ENCODE peak calls at places on chromosomes 12 and 14, in nine cellular contexts. L is A549, V is upper lobe of left lung, U is stomach, E is K562, W is heart left ventricle, Q is right lobe of liver, T is body of pancreas, Y is uterus. S is an unnamed sample.

GRCh38 chr14:71231521-71232393 is 324.5 kb downstream of the PCNX1 start:
- DNase-seq in L (no peak), V (peak; percentile 50), U (no peak), E (peak; percentile 58), W (no peak), Q (no peak), T (no peak), Y (no peak), S (no peak)

GRCh38 chr12:55974308-55974724 is 438 bp downstream of the RAB5B start:
- DNase-seq in L (peak; percentile 60), V (no peak), U (peak; percentile 54), E (peak; percentile 67), W (peak; percentile 65), Q (no peak), T (peak; percentile 74), Y (no peak), S (peak; percentile 66)

GRCh38 chr12:2904260-2904659 is 13.6 kb downstream of the TULP3 start:
- DNase-seq in L (no peak), V (no peak), U (no peak), E (no peak), W (no peak), Q (no peak), T (no peak), Y (no peak), S (no peak)

GRCh38 chr12:89999699-90000505 is 291.3 kb upstream of the ATP2B1 start:
- DNase-seq in L (no peak), V (no peak), U (no peak), E (no peak), W (no peak), Q (no peak), T (no peak), Y (no peak), S (no peak)

GRCh38 chr12:24476310-24476709 is 472.6 kb downstream of the BCAT1 start:
- DNase-seq in L (no peak), V (no peak), U (no peak), E (no peak), W (no peak), Q (no peak), T (no peak), Y (no peak), S (no peak)

GRCh38 chr14:68349900-68350323 is 443.0 kb downstream of the ZFP36L1 start:
- DNase-seq in L (no peak), V (no peak), U (peak; percentile 39), E (no peak), W (no peak), Q (no peak), T (peak; percentile 14), Y (no peak), S (no peak)

GRCh38 chr12:126676426-126676825 is 1590.5 kb upstream of the TMEM132C start:
- DNase-seq in L (no peak), V (no peak), U (no peak), E (no peak), W (no peak), Q (no peak), T (no peak), Y (no peak), S (no peak)

GRCh38 chr14:94237046-94237445 is 56.0 kb downstream of the SERPINA10 start:
- DNase-seq in L (no peak), V (no peak), U (no peak), E (no peak), W (no peak), Q (no peak), T (no peak), Y (no peak), S (no peak)

GRCh38 chr12:54475542-54475941 is 2.1 kb upstream of the GTSF1 start:
- DNase-seq in L (no peak), V (no peak), U (no peak), E (no peak), W (no peak), Q (no peak), T (no peak), Y (no peak), S (no peak)

GRCh38 chr14:99131632-99132271 is 140.2 kb downstream of the BCL11B start:
- DNase-seq in L (no peak), V (no peak), U (peak; percentile 10), E (no peak), W (no peak), Q (no peak), T (no peak), Y (no peak), S (no peak)

GRCh38 chr12:20214286-20214685 is 154.1 kb upstream of the PDE3A start:
- DNase-seq in L (no peak), V (no peak), U (no peak), E (no peak), W (no peak), Q (no peak), T (no peak), Y (no peak), S (no peak)

GRCh38 chr12:92927055-92927435 is 2.0 kb downstream of the EEA1 start:
- DNase-seq in L (no peak), V (no peak), U (no peak), E (no peak), W (no peak), Q (no peak), T (peak; percentile 4), Y (no peak), S (no peak)

GRCh38 chr14:103880334-103880985 is 33.1 kb upstream of the PPP1R13B start:
- DNase-seq in L (peak; percentile 54), V (peak; percentile 79), U (peak; percentile 91), E (no peak), W (peak; percentile 81), Q (peak; percentile 83), T (peak; percentile 90), Y (peak; percentile 73), S (peak; percentile 72)

GRCh38 chr12:96425321-96425720 is 25.1 kb upstream of the CDK17 start:
- DNase-seq in L (no peak), V (no peak), U (no peak), E (no peak), W (no peak), Q (no peak), T (no peak), Y (peak; percentile 66), S (no peak)
- TF ChIP-seq POLR2A in L (no peak), V (no peak), U (no peak), E (no peak), W (no peak), Q (no peak), T (no peak), Y (no peak), S (no peak)

DNA sequence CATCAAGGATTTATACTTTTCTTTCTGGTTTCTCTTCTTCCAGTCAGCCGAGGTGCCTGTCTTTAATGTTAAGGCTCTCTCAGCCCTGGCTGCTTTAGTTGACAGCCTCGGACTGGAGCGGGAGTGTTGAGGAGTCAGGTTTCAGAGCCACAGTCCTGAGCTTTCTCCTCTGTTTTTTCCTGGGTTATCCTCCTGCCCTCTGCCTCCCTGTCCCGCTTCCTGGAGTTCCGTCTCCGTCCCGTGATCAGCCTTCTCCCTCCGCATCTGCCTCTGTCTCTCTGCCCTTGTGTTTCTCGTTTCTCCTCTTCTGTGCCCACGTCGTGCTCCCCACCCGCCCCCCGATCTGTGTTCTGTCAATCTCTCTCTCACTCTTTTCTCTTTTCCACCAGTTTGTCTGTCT is 33.0 kb downstream of the IQSEC3 start:
- DNase-seq in L (no peak), V (no peak), U (no peak), E (no peak), W (no peak), Q (no peak), T (no peak), Y (no peak), S (no peak)
- H3K4me3 ChIP-seq in L (no peak overlapping the region), V (no peak overlapping the region), U (no peak overlapping the region), E (no peak overlapping the region), W (no peak overlapping the region), Q (no peak overlapping the region), T (no peak overlapping the region), Y (no peak overlapping the region), S (no peak overlapping the region)

GRCh38 chr12:95072900-95073697 is at the start of gene NR2C1:
- DNase-seq in L (peak; percentile 99), V (peak; percentile 93), U (peak; percentile 88), E (peak; percentile 97), W (peak; percentile 96), Q (peak; percentile 94), T (peak; percentile 96), Y (peak; percentile 94), S (peak; percentile 95)
- TF ChIP-seq POLR2A in L (peak; percentile 36), V (no peak), U (no peak), E (peak; percentile 84), W (no peak), Q (peak; percentile 46), T (peak; percentile 18), Y (peak; percentile 16), S (peak; percentile 48)

DNA sequence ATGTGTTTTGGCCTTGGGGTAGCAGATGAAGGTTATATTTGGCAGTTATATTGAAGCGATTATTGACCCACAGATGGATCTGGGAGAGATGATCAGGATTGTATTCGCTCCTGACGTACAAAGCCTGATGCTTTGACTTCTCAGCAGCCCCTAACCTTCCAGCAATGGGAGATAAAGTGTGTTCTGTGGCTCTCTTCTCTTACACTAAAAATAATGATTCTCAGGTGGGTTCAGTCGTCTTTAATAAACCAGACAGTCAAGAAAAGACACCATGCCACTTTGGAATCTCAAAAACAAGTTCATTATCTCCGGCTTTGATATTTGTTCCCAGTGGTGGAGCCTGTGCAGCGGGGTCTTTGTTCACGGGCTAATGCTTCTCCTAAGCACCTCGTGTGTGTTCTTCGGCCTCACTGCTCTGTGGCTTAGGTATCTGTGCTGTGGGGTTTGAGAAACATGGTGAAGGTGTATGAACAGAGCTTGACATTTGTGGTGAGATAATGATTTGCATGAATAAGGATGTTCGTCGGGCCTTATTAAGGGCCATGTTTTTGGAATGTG is 1.6 kb downstream of the ACVR1B start:
- DNase-seq in L (no peak), V (no peak), U (no peak), E (no peak), W (no peak), Q (no peak), T (no peak), Y (no peak), S (no peak)
- H3K4me3 ChIP-seq in L (peak overlapping the region; percentile 99), V (peak overlapping the region; percentile 96), U (peak overlapping the region; percentile 93), E (peak overlapping the region; percentile 2), W (peak overlapping the region; percentile 100), Q (peak overlapping the region; percentile 95), T (peak overlapping the region; percentile 76), Y (peak overlapping the region; percentile 98), S (peak overlapping the region; percentile 87)

GRCh38 chr14:74591394-74591793 is 20.6 kb downstream of the LTBP2 start:
- DNase-seq in L (no peak), V (no peak), U (no peak), E (no peak), W (no peak), Q (no peak), T (no peak), Y (no peak), S (no peak)
- TF ChIP-seq POLR2A in L (no peak), V (no peak), U (no peak), E (no peak), W (no peak), Q (no peak), T (no peak), Y (no peak), S (no peak)

GRCh38 chr14:40347675-40348074 is 915.4 kb upstream of the FBXO33 start:
- DNase-seq in L (no peak), V (no peak), U (no peak), E (no peak), W (no peak), Q (no peak), T (no peak), Y (no peak), S (no peak)
- H3K4me3 ChIP-seq in L (no peak overlapping the region), V (no peak overlapping the region), U (no peak overlapping the region), E (no peak overlapping the region), W (no peak overlapping the region), Q (no peak overlapping the region), T (no peak overlapping the region), Y (no peak overlapping the region), S (no peak overlapping the region)

S was measured in transverse colon.